ENCODE peak calls at places on chromosomes 7 and 10, in four cellular contexts. One of them, this sample, is unnamed.
A peak's percentile ranks its signal among the peaks of the same experiment; 100 is the strongest.

GRCh38 chr7:153170287-153170686 is 410.7 kb downstream of the ACTR3B start:
- DNase-seq in iPS-NIHi11: no peak
- DNase-seq in mammary epithelial cell: no peak
- DNase-seq in SW 1271: no peak
- DNase-seq in this sample: no peak

GRCh38 chr10:101489355-101489754 is 98.7 kb downstream of the POLL start:
- DNase-seq in iPS-NIHi11: no peak
- DNase-seq in mammary epithelial cell: peak; percentile 24
- DNase-seq in SW 1271: no peak
- DNase-seq in this sample: no peak

GRCh38 chr10:61819208-61819607 is 82.3 kb upstream of the ARID5B start:
- DNase-seq in iPS-NIHi11: no peak
- DNase-seq in SW 1271: no peak
- DNase-seq in mammary epithelial cell: no peak
- DNase-seq in this sample: no peak

GRCh38 chr7:111750168-111750715 is 187.9 kb upstream of the IMMP2L start:
- DNase-seq in iPS-NIHi11: no peak
- DNase-seq in mammary epithelial cell: no peak
- DNase-seq in SW 1271: no peak
- DNase-seq in this sample: no peak

GRCh38 chr10:121702351-121703320 is 104.4 kb upstream of the FGFR2 start:
- DNase-seq in SW 1271: no peak
- DNase-seq in iPS-NIHi11: no peak
- DNase-seq in mammary epithelial cell: peak; percentile 80
- DNase-seq in this sample: no peak

GRCh38 chr7:151075662-151075971 is 5.0 kb downstream of the FASTK start:
- DNase-seq in iPS-NIHi11: no peak
- DNase-seq in mammary epithelial cell: no peak
- DNase-seq in SW 1271: no peak
- DNase-seq in this sample: no peak

GRCh38 chr7:91112902-91113321 is 151.3 kb upstream of the FZD1 start:
- DNase-seq in mammary epithelial cell: no peak
- DNase-seq in SW 1271: no peak
- DNase-seq in iPS-NIHi11: no peak
- DNase-seq in this sample: no peak

GRCh38 chr7:155377071-155377836 is 79.6 kb downstream of the INSIG1 start:
- DNase-seq in iPS-NIHi11: no peak
- DNase-seq in SW 1271: no peak
- DNase-seq in mammary epithelial cell: no peak
- DNase-seq in this sample: no peak

GRCh38 chr7:49631071-49631826 is 142.2 kb upstream of the VWC2 start:
- DNase-seq in mammary epithelial cell: no peak
- DNase-seq in SW 1271: no peak
- DNase-seq in iPS-NIHi11: no peak
- DNase-seq in this sample: no peak

GRCh38 chr7:105718511-105718925 is 137.2 kb upstream of the EFCAB10 start:
- DNase-seq in SW 1271: no peak
- DNase-seq in iPS-NIHi11: no peak
- DNase-seq in mammary epithelial cell: peak; percentile 23
- DNase-seq in this sample: no peak

GRCh38 chr7:6127129-6127490 is 95.9 kb downstream of the ANKRD61 start:
- DNase-seq in SW 1271: no peak
- DNase-seq in mammary epithelial cell: no peak
- DNase-seq in iPS-NIHi11: no peak
- DNase-seq in this sample: no peak

GRCh38 chr10:53314856-53315255 is 542.3 kb upstream of the MBL2 start:
- DNase-seq in SW 1271: peak; percentile 60
- DNase-seq in iPS-NIHi11: peak; percentile 14
- DNase-seq in mammary epithelial cell: peak; percentile 87
- DNase-seq in this sample: peak; percentile 43

GRCh38 chr10:28381465-28381864 is 78.6 kb upstream of the MPP7 start:
- DNase-seq in iPS-NIHi11: no peak
- DNase-seq in SW 1271: no peak
- DNase-seq in mammary epithelial cell: no peak
- DNase-seq in this sample: no peak

GRCh38 chr10:47306429-47307210 is 6.6 kb downstream of the GDF10 start:
- DNase-seq in SW 1271: no peak
- DNase-seq in iPS-NIHi11: no peak
- DNase-seq in mammary epithelial cell: no peak
- DNase-seq in this sample: no peak

GRCh38 chr7:19815546-19815945 is 42.1 kb upstream of the TMEM196 start:
- DNase-seq in iPS-NIHi11: no peak
- DNase-seq in SW 1271: no peak
- DNase-seq in mammary epithelial cell: no peak
- DNase-seq in this sample: no peak

GRCh38 chr10:17756557-17757208 is 4.7 kb downstream of the TMEM236 start:
- DNase-seq in SW 1271: no peak
- DNase-seq in mammary epithelial cell: peak; percentile 72
- DNase-seq in iPS-NIHi11: no peak
- DNase-seq in this sample: no peak